ENCODE peak calls at places on chromosomes 7 and 10, in nine cellular contexts. R is Ammon's horn, X is iris pigment epithelial cell, U is mesothelial cell of epicardium, C is left ventricle myocardium inferior, I is AG08396, K is NCI-H1092, E is mucosa of gallbladder, O is kidney glomerular epithelial cell. S is an unnamed sample.

GRCh38 chr7:134992626-134993179 is 6.4 kb downstream of the AGBL3 start:
- DNase-seq in K (no peak), O (peak; percentile 35), R (no peak), X (peak; percentile 55), U (no peak), I (peak; percentile 20), C (no peak), E (no peak), S (no peak)

GRCh38 chr10:33211123-33211878 is 123.2 kb downstream of the NRP1 start:
- DNase-seq in U (no peak), C (peak; percentile 59), E (no peak), O (peak; percentile 24), X (peak; percentile 91), K (no peak), I (peak; percentile 80), R (peak; percentile 47), S (no peak)

GRCh38 chr7:54179321-54180029 is 362.7 kb upstream of the VSTM2A start:
- DNase-seq in E (no peak), U (no peak), O (no peak), C (no peak), R (no peak), K (no peak), I (no peak), X (no peak), S (no peak)

GRCh38 chr7:73329861-73330581 is 2.1 kb downstream of the FKBP6 start:
- DNase-seq in U (no peak), X (peak; percentile 54), R (peak; percentile 38), C (no peak), I (peak; percentile 42), K (no peak), O (peak; percentile 13), E (no peak), S (no peak)

GRCh38 chr7:24729365-24730017 is 27.8 kb downstream of the GSDME start:
- DNase-seq in U (no peak), E (no peak), I (no peak), X (no peak), R (no peak), K (peak; percentile 11), O (no peak), C (peak; percentile 35), S (no peak)

GRCh38 chr7:6375346-6376101 is 72.2 kb downstream of the DAGLB start:
- DNase-seq in O (no peak), E (no peak), I (no peak), X (peak; percentile 55), R (no peak), K (no peak), C (no peak), U (no peak), S (no peak)

GRCh38 chr10:112546474-112546873 is 99.5 kb downstream of the VTI1A start:
- DNase-seq in C (no peak), O (no peak), I (no peak), R (no peak), X (no peak), U (no peak), E (no peak), K (no peak), S (no peak)

GRCh38 chr7:21318190-21318915 is 109.5 kb upstream of the SP4 start:
- DNase-seq in K (no peak), I (no peak), O (no peak), U (no peak), R (no peak), E (no peak), X (peak; percentile 32), C (no peak), S (no peak)

GRCh38 chr10:46522295-46523118 is 34.0 kb downstream of the GPRIN2 start:
- DNase-seq in E (no peak), R (no peak), K (no peak), C (no peak), U (no peak), O (no peak), X (no peak), I (no peak), S (no peak)

GRCh38 chr7:155362380-155363145 is 64.9 kb downstream of the INSIG1 start:
- DNase-seq in U (no peak), C (no peak), K (no peak), R (no peak), E (no peak), O (no peak), I (no peak), X (no peak), S (no peak)

GRCh38 chr7:30612658-30613265 is 18.1 kb downstream of the GARS1 start:
- DNase-seq in X (peak; percentile 61), K (no peak), I (no peak), O (no peak), R (no peak), E (no peak), U (no peak), C (no peak), S (no peak)

GRCh38 chr7:116499168-116500070 is at the start of gene CAV2:
- DNase-seq in C (peak; percentile 83), I (peak; percentile 86), E (peak; percentile 44), O (peak; percentile 47), K (no peak), R (peak; percentile 5), U (peak; percentile 35), X (peak; percentile 62), S (peak; percentile 63)

GRCh38 chr10:59361659-59362183 is 628 bp downstream of the FAM13C start:
- DNase-seq in O (no peak), K (no peak), E (no peak), X (no peak), I (no peak), C (no peak), R (no peak), U (no peak), S (no peak)

GRCh38 chr10:127319691-127320090 is 123.3 kb upstream of the INSYN2A start:
- DNase-seq in K (no peak), I (no peak), R (no peak), C (no peak), O (no peak), X (no peak), U (no peak), E (no peak), S (no peak)

GRCh38 chr10:43383204-43383971 is 12.0 kb downstream of the FXYD4 start:
- DNase-seq in X (no peak), O (no peak), K (no peak), U (no peak), R (no peak), I (no peak), C (peak; percentile 10), E (no peak), S (no peak)

GRCh38 chr7:21580073-21580521 is 37.3 kb downstream of the DNAH11 start:
- DNase-seq in I (peak; percentile 15), E (no peak), X (peak; percentile 92), U (no peak), O (no peak), K (no peak), C (no peak), R (peak; percentile 10), S (peak; percentile 60)

GRCh38 chr7:136956232-136956631 is 87.8 kb downstream of the CHRM2 start:
- DNase-seq in I (no peak), K (no peak), C (no peak), R (no peak), O (peak; percentile 19), U (no peak), X (peak; percentile 85), E (no peak), S (no peak)

GRCh38 chr7:35648367-35648766 is 46.6 kb downstream of the HERPUD2 start:
- DNase-seq in I (no peak), E (no peak), C (no peak), U (no peak), O (no peak), X (peak; percentile 8), R (no peak), K (no peak), S (no peak)

GRCh38 chr10:129059977-129060376 is 407.1 kb upstream of the MGMT start:
- DNase-seq in C (no peak), I (no peak), X (no peak), E (no peak), K (no peak), R (no peak), U (no peak), O (no peak), S (no peak)

GRCh38 chr10:4344544-4344994 is 481.4 kb upstream of the AKR1E2 start:
- DNase-seq in O (peak; percentile 89), I (peak; percentile 82), E (peak; percentile 40), R (peak; percentile 40), K (no peak), U (no peak), X (peak; percentile 99), C (peak; percentile 42), S (no peak)

GRCh38 chr10:24723386-24723787 is 300 bp downstream of the ARHGAP21 start:
- DNase-seq in I (peak; percentile 56), X (peak; percentile 56), C (no peak), K (no peak), U (no peak), O (peak; percentile 40), E (peak; percentile 16), R (no peak), S (no peak)

GRCh38 chr10:74863508-74863907 is 37.1 kb downstream of the KAT6B start:
- DNase-seq in U (no peak), X (peak; percentile 49), I (no peak), C (no peak), K (no peak), R (no peak), E (no peak), O (no peak), S (no peak)

GRCh38 chr10:47036771-47037170 is 125.5 kb downstream of the PTPN20 start:
- DNase-seq in X (no peak), R (no peak), O (no peak), K (no peak), E (no peak), C (no peak), U (no peak), I (no peak), S (no peak)

GRCh38 chr7:12620371-12620770 is 49.9 kb downstream of the SCIN start:
- DNase-seq in C (no peak), K (no peak), O (peak; percentile 9), E (no peak), X (peak; percentile 4), R (no peak), I (no peak), U (no peak), S (no peak)

GRCh38 chr10:6299234-6299633 is 96.5 kb downstream of the PFKFB3 start:
- DNase-seq in I (no peak), O (peak; percentile 70), X (peak; percentile 6), K (no peak), U (no peak), E (peak; percentile 95), C (no peak), R (no peak), S (no peak)

S was measured in NCI-H345.